ENCODE peak calls at places on chromosomes 1 and 21, in seven cellular contexts. Y is left cardiac atrium, U is activated T-cell treated with anti-CD3 and anti-CD28 coated beads for 24 hours, L is colonic mucosa, F is GM03348, Q is RWPE1, M is left ventricle myocardium superior. V is an unnamed sample.

GRCh38 chr1:53074313-53075154 is 12.5 kb downstream of the PODN start:
- DNase-seq in Y (peak; percentile 0), U (no peak), L (no peak), F (no peak), Q (no peak), M (peak; percentile 11), V (no peak)

GRCh38 chr1:23980725-23981063 is 567 bp upstream of the SRSF10 start:
- DNase-seq in Y (peak; percentile 28), U (peak; percentile 44), L (peak; percentile 44), F (peak; percentile 21), Q (peak; percentile 84), M (no peak), V (peak; percentile 97)

GRCh38 chr1:157113116-157113515 is 13.5 kb upstream of the ETV3L start:
- DNase-seq in Y (no peak), U (no peak), L (no peak), F (no peak), Q (no peak), M (no peak), V (no peak)

GRCh38 chr1:229557913-229558414 is 543 bp downstream of the ABCB10 start:
- DNase-seq in Y (peak; percentile 31), U (peak; percentile 22), L (peak; percentile 41), F (peak; percentile 73), Q (peak; percentile 41), M (peak; percentile 76), V (peak; percentile 37)

GRCh38 chr21:33023574-33024277 is 2.0 kb upstream of the OLIG2 start:
- DNase-seq in Y (no peak), U (no peak), L (no peak), F (no peak), Q (no peak), M (no peak), V (no peak)

GRCh38 chr1:175725684-175726083 is 17.7 kb downstream of the TNR start:
- DNase-seq in Y (no peak), U (no peak), L (no peak), F (no peak), Q (peak; percentile 20), M (no peak), V (peak; percentile 16)

GRCh38 chr1:156497078-156497742 is 3.4 kb downstream of the MEF2D start:
- DNase-seq in Y (peak; percentile 35), U (no peak), L (peak; percentile 70), F (no peak), Q (no peak), M (peak; percentile 57), V (no peak)

GRCh38 chr1:63920154-63921117 is 146.6 kb downstream of the ROR1 start:
- DNase-seq in Y (no peak), U (no peak), L (no peak), F (peak; percentile 82), Q (peak; percentile 36), M (no peak), V (peak; percentile 65)

GRCh38 chr1:201505505-201505893 is 1.4 kb downstream of the CSRP1 start:
- DNase-seq in Y (peak; percentile 51), U (no peak), L (peak; percentile 79), F (peak; percentile 67), Q (peak; percentile 85), M (no peak), V (no peak)

GRCh38 chr1:227944066-227944930 is 3.4 kb downstream of the WNT9A start:
- DNase-seq in Y (peak; percentile 13), U (no peak), L (peak; percentile 20), F (no peak), Q (no peak), M (peak; percentile 83), V (no peak)

GRCh38 chr1:171188388-171189266 is 3.5 kb downstream of the FMO2 start:
- DNase-seq in Y (peak; percentile 65), U (peak; percentile 10), L (peak; percentile 61), F (peak; percentile 78), Q (peak; percentile 27), M (peak; percentile 45), V (peak; percentile 55)

GRCh38 chr1:203271018-203271743 is 34.1 kb upstream of the BTG2 start:
- DNase-seq in Y (peak; percentile 72), U (peak; percentile 73), L (peak; percentile 78), F (peak; percentile 69), Q (no peak), M (no peak), V (no peak)

V was measured in SW480.